ENCODE peak calls at places on chromosome 1, in five cellular contexts. N, U, L, W and Z are unnamed samples.

GRCh38 chr1:237879195-237879594 is 11.5 kb downstream of the ZP4 start:
- DNase-seq in N (peak), U (no peak), L (peak), W (no peak), Z (no peak)

GRCh38 chr1:16212251-16212961 is at the start of gene ARHGEF19:
- DNase-seq in N (no peak), U (no peak), L (no peak), W (no peak), Z (no peak)

GRCh38 chr1:214248294-214249082 is 32.5 kb upstream of the SMYD2 start:
- DNase-seq in N (peak), U (no peak), L (peak), W (no peak), Z (no peak)

GRCh38 chr1:230421485-230421884 is 4.6 kb downstream of the PGBD5 start:
- DNase-seq in N (no peak), U (no peak), L (no peak), W (no peak), Z (no peak)

GRCh38 chr1:37797750-37798345 is 4.2 kb downstream of the MANEAL start:
- DNase-seq in N (peak), U (no peak), L (peak), W (no peak), Z (no peak)

GRCh38 chr1:92356956-92357355 is 58.1 kb downstream of the RPAP2 start:
- DNase-seq in N (peak), U (no peak), L (peak), W (no peak), Z (no peak)

GRCh38 chr1:50978144-50978851 is 8.3 kb downstream of the CDKN2C start:
- DNase-seq in N (peak), U (peak), L (peak), W (peak), Z (peak)

GRCh38 chr1:2104621-2105427 is 54.6 kb downstream of the PRKCZ start:
- DNase-seq in N (peak), U (no peak), L (no peak), W (no peak), Z (no peak)

GRCh38 chr1:7704214-7705047 is 66.7 kb upstream of the VAMP3 start:
- DNase-seq in N (peak), U (peak), L (peak), W (peak), Z (peak)

GRCh38 chr1:39178541-39179431 is 25.7 kb upstream of the MACF1 start:
- DNase-seq in N (peak), U (no peak), L (peak), W (no peak), Z (no peak)

GRCh38 chr1:231584117-231584516 is 42.5 kb upstream of the DISC1 start:
- DNase-seq in N (peak), U (no peak), L (peak), W (no peak), Z (no peak)

GRCh38 chr1:89126602-89127001 is 688 bp upstream of the GBP2 start:
- DNase-seq in N (no peak), U (no peak), L (peak), W (no peak), Z (no peak)

GRCh38 chr1:14571810-14572767 is 26.4 kb upstream of the KAZN start:
- DNase-seq in N (no peak), U (no peak), L (no peak), W (peak), Z (no peak)

GRCh38 chr1:234239936-234240335 is 133.3 kb upstream of the COA6 start:
- DNase-seq in N (no peak), U (no peak), L (no peak), W (no peak), Z (no peak)

GRCh38 chr1:205273551-205273982 is 45.8 kb downstream of the TMCC2 start:
- DNase-seq in N (peak), U (peak), L (peak), W (peak), Z (peak)

GRCh38 chr1:173206816-173207595 is at the start of gene TNFSF4:
- DNase-seq in N (peak), U (no peak), L (peak), W (no peak), Z (no peak)

GRCh38 chr1:40620586-40620985 is 44.9 kb downstream of the RIMS3 start:
- DNase-seq in N (no peak), U (no peak), L (no peak), W (no peak), Z (no peak)

GRCh38 chr1:105072850-105073249 is 1323.2 kb downstream of the AMY1C start:
- DNase-seq in N (no peak), U (no peak), L (no peak), W (no peak), Z (no peak)

GRCh38 chr1:81948495-81948894 is 147.8 kb downstream of the ADGRL2 start:
- DNase-seq in N (no peak), U (no peak), L (no peak), W (no peak), Z (no peak)

GRCh38 chr1:19946331-19946751 is 22.9 kb upstream of the PLA2G2E start:
- DNase-seq in N (no peak), U (no peak), L (no peak), W (no peak), Z (no peak)

GRCh38 chr1:219113261-219113660 is 60.4 kb upstream of the LYPLAL1 start:
- DNase-seq in N (peak), U (no peak), L (no peak), W (no peak), Z (no peak)

GRCh38 chr1:233614743-233615521 is 1.0 kb downstream of the KCNK1 start:
- DNase-seq in N (no peak), U (no peak), L (no peak), W (no peak), Z (no peak)

GRCh38 chr1:19430121-19431068 is 54.9 kb downstream of the CAPZB start:
- DNase-seq in N (peak), U (no peak), L (peak), W (no peak), Z (no peak)

GRCh38 chr1:162632234-162632666 is at the start of gene DDR2:
- DNase-seq in N (peak), U (peak), L (peak), W (no peak), Z (no peak)

GRCh38 chr1:940121-941026 is 16.7 kb downstream of the SAMD11 start:
- DNase-seq in N (peak), U (no peak), L (peak), W (no peak), Z (no peak)

GRCh38 chr1:113734357-113735055 is 24.8 kb downstream of the PHTF1 start:
- DNase-seq in N (no peak), U (no peak), L (no peak), W (no peak), Z (no peak)

GRCh38 chr1:167409183-167409582 is 109.1 kb downstream of the CD247 start:
- DNase-seq in N (no peak), U (no peak), L (no peak), W (no peak), Z (no peak)

GRCh38 chr1:155961937-155962336 is 16.4 kb downstream of the ARHGEF2 start:
- DNase-seq in N (peak), U (no peak), L (peak), W (peak), Z (peak)

DNA sequence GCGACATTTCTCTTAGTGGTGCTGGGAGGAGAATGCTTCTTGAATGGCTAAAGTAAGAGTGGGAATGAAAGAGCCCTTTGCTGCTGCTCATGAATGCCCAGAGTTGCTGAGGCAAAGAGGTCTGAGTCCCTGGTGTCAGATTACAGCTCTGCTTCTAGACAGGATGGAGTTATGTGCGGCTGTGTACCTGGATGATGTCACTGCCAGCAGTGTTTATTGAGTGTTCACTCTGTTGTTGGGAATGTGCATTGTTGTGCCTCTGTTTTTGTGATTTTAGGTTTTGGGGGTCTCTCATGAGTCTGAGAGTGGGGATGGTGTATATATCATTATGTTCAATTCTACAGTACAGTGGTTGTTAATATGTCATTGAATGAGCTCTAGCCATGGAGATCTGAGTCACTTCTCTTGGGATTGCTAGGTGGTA is 2.7 kb downstream of the CDC14A start:
- DNase-seq in N (peak), U (no peak), L (peak), W (no peak), Z (no peak)
- H3K4me3 ChIP-seq in N (no peak), U (no peak), L (no peak), W (peak), Z (no peak)

GRCh38 chr1:176843352-176844297 is 320.9 kb downstream of the ASTN1 start:
- DNase-seq in N (peak), U (peak), L (peak), W (no peak), Z (no peak)

DNA sequence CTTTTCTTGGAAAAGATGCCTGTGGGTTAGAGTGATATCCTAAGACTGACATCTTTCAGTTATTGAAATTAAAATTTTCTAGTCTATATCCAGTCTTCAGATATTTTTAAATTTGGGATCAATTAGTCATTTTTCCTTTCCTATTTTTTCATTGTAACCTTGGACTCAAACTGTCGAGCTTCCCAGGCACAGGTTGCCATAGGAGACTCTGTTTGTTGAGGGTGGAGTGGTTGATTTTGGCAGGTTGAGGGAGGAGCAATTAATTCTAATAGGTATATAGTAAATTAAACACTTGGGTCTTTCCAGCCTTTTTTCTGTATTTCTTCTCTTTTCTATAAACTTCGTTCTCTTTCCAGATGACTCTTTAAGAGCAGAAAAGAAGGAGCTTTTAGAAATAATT is 326.8 kb downstream of the ASTN1 start:
- DNase-seq in N (no peak), U (no peak), L (no peak), W (no peak), Z (no peak)
- H3K27ac ChIP-seq in N (no peak), U (no peak), L (no peak), W (no peak), Z (no peak)

DNA sequence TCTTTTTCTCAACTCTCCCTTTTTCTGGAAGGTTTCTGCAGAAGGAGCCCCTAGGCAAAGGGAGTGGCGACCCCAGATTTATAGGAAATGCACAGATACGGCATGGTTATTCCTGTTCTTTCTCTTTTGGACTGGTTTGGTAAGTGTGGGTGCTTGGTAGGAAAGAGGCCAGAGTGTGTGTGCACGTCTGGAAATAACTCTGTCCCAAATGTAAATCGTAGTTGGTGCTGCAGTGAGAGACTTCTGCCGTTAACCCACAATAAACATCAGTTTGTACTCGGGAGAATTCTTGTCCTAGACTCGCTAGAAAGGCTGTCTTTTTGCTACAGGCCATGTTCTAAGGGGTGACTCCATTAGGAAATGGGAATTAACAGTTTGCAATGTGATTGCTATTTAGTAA is 761 bp downstream of the SLC44A3 start:
- DNase-seq in N (no peak), U (no peak), L (no peak), W (no peak), Z (no peak)
- H3K4me3 ChIP-seq in N (no peak), U (peak), L (no peak), W (peak), Z (peak)

GRCh38 chr1:42765832-42766722 is 751 bp downstream of the P3H1 start:
- DNase-seq in N (peak), U (peak), L (peak), W (no peak), Z (no peak)
- H3K27ac ChIP-seq in N (peak), U (peak), L (peak), W (peak), Z (peak)

GRCh38 chr1:183871142-183871541 is 66.2 kb downstream of the RGL1 start:
- DNase-seq in N (peak), U (peak), L (peak), W (no peak), Z (no peak)
- H3K4me3 ChIP-seq in N (no peak), U (no peak), L (no peak), W (no peak), Z (no peak)

GRCh38 chr1:22875240-22875639 is 97.4 kb downstream of the LACTBL1 start:
- DNase-seq in N (no peak), U (no peak), L (no peak), W (no peak), Z (no peak)

GRCh38 chr1:22875851-22876250 is 96.8 kb downstream of the LACTBL1 start:
- DNase-seq in N (no peak), U (no peak), L (no peak), W (no peak), Z (no peak)

GRCh38 chr1:22877980-22878379 is 94.7 kb downstream of the LACTBL1 start:
- DNase-seq in N (no peak), U (no peak), L (no peak), W (no peak), Z (no peak)

GRCh38 chr1:22877112-22877915 is 95.4 kb downstream of the LACTBL1 start:
- DNase-seq in N (no peak), U (no peak), L (no peak), W (no peak), Z (no peak)

DNA sequence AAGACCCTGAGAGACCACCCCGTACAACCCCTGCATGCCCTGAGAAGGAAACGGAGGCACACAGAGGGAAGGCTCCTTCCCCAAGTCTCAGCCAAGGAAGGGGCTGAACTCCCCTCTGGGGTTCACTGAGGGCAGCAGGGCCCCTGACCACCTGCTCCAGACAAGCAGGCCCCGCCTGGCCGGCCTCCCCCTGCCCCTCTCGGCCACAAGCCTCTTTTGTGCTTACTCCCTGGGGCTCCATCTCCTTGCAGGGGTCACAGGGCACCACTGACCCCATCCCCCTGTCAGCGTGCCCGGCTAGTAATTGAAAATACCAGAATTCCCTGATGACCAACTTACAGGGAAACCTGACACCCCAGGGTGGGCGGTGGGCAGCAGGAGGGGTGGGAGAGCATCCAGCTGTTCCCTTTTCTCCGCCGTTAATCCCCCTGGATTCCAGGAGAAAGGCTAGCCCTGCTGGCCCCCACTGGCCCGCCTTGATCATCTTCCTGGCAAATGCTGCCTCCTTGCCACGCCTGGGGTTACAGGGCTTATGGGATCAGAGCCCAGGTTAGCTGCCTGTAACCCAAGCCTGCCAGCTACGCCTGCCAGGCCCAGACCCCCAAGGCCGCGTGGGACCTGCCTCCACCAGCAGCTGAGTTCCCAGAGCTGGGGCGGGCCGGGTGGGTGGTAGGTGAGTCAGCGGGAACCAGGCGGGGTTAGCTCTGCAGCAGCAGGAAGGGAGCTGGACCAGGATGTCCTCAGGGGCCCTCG is 96.1 kb downstream of the LACTBL1 start:
- DNase-seq in N (peak), U (no peak), L (peak), W (no peak), Z (no peak)
- H3K27ac ChIP-seq in N (no peak), U (no peak), L (no peak), W (no peak), Z (no peak)